ENCODE peak calls at places on chromosome 11, in four cellular contexts. G, I, L and R are unnamed samples.
A peak's percentile ranks its signal among the peaks of the same experiment; 100 is the strongest.

GRCh38 chr11:105100206-105100605 is 39.4 kb downstream of the CARD18 start:
- DNase-seq in L (no peak), G (no peak), I (no peak), R (no peak)

GRCh38 chr11:26827567-26828037 is 105.7 kb upstream of the SLC5A12 start:
- DNase-seq in L (peak; percentile 6), I (no peak), G (no peak), R (no peak)

GRCh38 chr11:60942970-60943565 is 8.9 kb downstream of the SLC15A3 start:
- DNase-seq in L (no peak), I (no peak), G (no peak), R (peak; percentile 45)

GRCh38 chr11:106202935-106203620 is 125.6 kb downstream of the AASDHPPT start:
- DNase-seq in L (no peak), I (no peak), G (no peak), R (peak; percentile 58)

GRCh38 chr11:794766-795637 is 3.1 kb downstream of the SLC25A22 start:
- DNase-seq in G (peak; percentile 38), L (no peak), I (no peak), R (no peak)

GRCh38 chr11:8698917-8699441 is 16.4 kb downstream of the RPL27A start:
- DNase-seq in L (no peak), G (no peak), I (no peak), R (no peak)

GRCh38 chr11:131663403-131664200 is 293.2 kb downstream of the NTM start:
- DNase-seq in I (no peak), G (no peak), L (no peak), R (no peak)

GRCh38 chr11:28679795-28680194 is 571.6 kb downstream of the METTL15 start:
- DNase-seq in L (peak; percentile 63), I (no peak), G (no peak), R (no peak)

GRCh38 chr11:86888164-86888977 is 66.8 kb downstream of the FZD4 start:
- DNase-seq in G (no peak), L (peak; percentile 29), I (no peak), R (no peak)

GRCh38 chr11:58577441-58578135 is 1.3 kb upstream of the ZFP91 start:
- DNase-seq in I (peak; percentile 65), G (peak; percentile 86), L (peak; percentile 21), R (peak; percentile 46)

GRCh38 chr11:32987851-32988250 is 27.8 kb upstream of the DEPDC7 start:
- DNase-seq in L (no peak), G (no peak), I (no peak), R (peak; percentile 38)

GRCh38 chr11:8711895-8712442 is 29.4 kb downstream of the RPL27A start:
- DNase-seq in G (no peak), I (no peak), L (no peak), R (no peak)

GRCh38 chr11:31059529-31059928 is 310.0 kb downstream of the DCDC1 start:
- DNase-seq in G (no peak), L (no peak), I (no peak), R (no peak)

GRCh38 chr11:10298342-10298741 is 4.3 kb upstream of the SBF2 start:
- DNase-seq in G (peak; percentile 85), L (peak; percentile 78), I (no peak), R (no peak)

GRCh38 chr11:45578286-45578685 is 87.1 kb downstream of the CHST1 start:
- DNase-seq in L (no peak), I (no peak), G (no peak), R (peak; percentile 65)

GRCh38 chr11:72924568-72925190 is 110.5 kb downstream of the ATG16L2 start:
- DNase-seq in G (peak; percentile 54), L (no peak), I (no peak), R (peak; percentile 43)

GRCh38 chr11:128867277-128867676 is at the start of gene KCNJ1:
- DNase-seq in G (no peak), I (no peak), L (no peak), R (no peak)

GRCh38 chr11:28963189-28963588 is 855.0 kb downstream of the METTL15 start:
- DNase-seq in I (no peak), G (no peak), L (peak; percentile 16), R (no peak)

GRCh38 chr11:122261546-122261945 is 145.5 kb upstream of the BLID start:
- DNase-seq in G (peak; percentile 18), L (no peak), I (no peak), R (peak; percentile 49)

GRCh38 chr11:56624661-56625110 is 10.0 kb upstream of the OR5M1 start:
- DNase-seq in G (peak; percentile 92), L (peak; percentile 28), I (no peak), R (peak; percentile 84)

GRCh38 chr11:66904055-66904454 is 47.2 kb downstream of the LRFN4 start:
- DNase-seq in G (no peak), I (no peak), L (no peak), R (no peak)

GRCh38 chr11:17259931-17260499 is 16.5 kb upstream of the NUCB2 start:
- DNase-seq in L (no peak), G (peak; percentile 53), I (no peak), R (no peak)

GRCh38 chr11:106156290-106156937 is 79.0 kb downstream of the AASDHPPT start:
- DNase-seq in I (no peak), L (peak; percentile 45), G (peak; percentile 65), R (peak; percentile 75)

GRCh38 chr11:126186708-126187481 is 24.6 kb downstream of the RPUSD4 start:
- DNase-seq in L (no peak), I (no peak), G (no peak), R (peak; percentile 19)

GRCh38 chr11:1531418-1531817 is 40.7 kb downstream of the DUSP8 start:
- DNase-seq in I (no peak), G (no peak), L (no peak), R (no peak)

GRCh38 chr11:66880484-66881211 is 23.8 kb downstream of the LRFN4 start:
- DNase-seq in L (no peak), I (no peak), G (no peak), R (peak; percentile 72)

GRCh38 chr11:130548491-130548833 is 100.0 kb downstream of the ADAMTS15 start:
- DNase-seq in I (no peak), G (peak; percentile 22), L (no peak), R (no peak)

GRCh38 chr11:121886005-121886739 is 229.8 kb downstream of the BLID start:
- DNase-seq in G (no peak), L (no peak), I (no peak), R (peak; percentile 11)

GRCh38 chr11:45025716-45026492 is 75.2 kb upstream of the TP53I11 start:
- DNase-seq in L (no peak), G (no peak), I (no peak), R (no peak)

GRCh38 chr11:10900686-10901415 is 43.0 kb upstream of the ZBED5 start:
- DNase-seq in L (no peak), I (no peak), G (no peak), R (no peak)